ENCODE peak calls at places on chromosomes 3 and 15, in five cellular contexts. T is mucosa of gallbladder, V is AG04450, P is right lobe of liver, H is heart right ventricle. N is an unnamed sample.

GRCh38 chr3:134640872-134641470 is 9.9 kb downstream of the KY start:
- DNase-seq in T (no peak), V (no peak), P (no peak), H (no peak), N (no peak)

GRCh38 chr3:10993729-10994065 is 1.1 kb downstream of the SLC6A1 start:
- DNase-seq in T (no peak), V (no peak), P (no peak), H (no peak), N (no peak)

GRCh38 chr3:66423791-66424190 is 77.0 kb downstream of the LRIG1 start:
- DNase-seq in T (no peak), V (no peak), P (no peak), H (no peak), N (no peak)

GRCh38 chr3:179734497-179735281 is 81.8 kb downstream of the USP13 start:
- DNase-seq in T (no peak), V (no peak), P (no peak), H (no peak), N (no peak)

GRCh38 chr3:5186089-5186853 is 1.2 kb upstream of the EDEM1 start:
- DNase-seq in T (no peak), V (no peak), P (no peak), H (no peak), N (peak)

GRCh38 chr15:51775967-51776816 is 24.8 kb downstream of the TMOD2 start:
- DNase-seq in T (peak), V (peak), P (no peak), H (no peak), N (peak)

GRCh38 chr15:69997701-69998273 is 99.9 kb downstream of the TLE3 start:
- DNase-seq in T (peak), V (no peak), P (peak), H (peak), N (peak)

GRCh38 chr3:192804502-192804901 is 77.2 kb upstream of the FGF12 start:
- DNase-seq in T (no peak), V (no peak), P (no peak), H (no peak), N (no peak)

GRCh38 chr15:92429378-92430066 is 35.8 kb downstream of the ST8SIA2 start:
- DNase-seq in T (no peak), V (peak), P (no peak), H (no peak), N (no peak)

GRCh38 chr3:161413127-161413854 is 42.0 kb upstream of the SPTSSB start:
- DNase-seq in T (peak), V (no peak), P (peak), H (peak), N (peak)

GRCh38 chr3:169848741-169849140 is 21.0 kb downstream of the LRRC31 start:
- DNase-seq in T (no peak), V (no peak), P (no peak), H (no peak), N (no peak)

GRCh38 chr15:101613130-101614000 is 38.8 kb downstream of the TM2D3 start:
- DNase-seq in T (peak), V (no peak), P (peak), H (peak), N (peak)

GRCh38 chr15:57406040-57406772 is 29.9 kb downstream of the CGNL1 start:
- DNase-seq in T (no peak), V (no peak), P (no peak), H (no peak), N (no peak)

GRCh38 chr3:9497821-9498565 is 55.6 kb downstream of the LHFPL4 start:
- DNase-seq in T (no peak), V (peak), P (no peak), H (no peak), N (no peak)

GRCh38 chr3:11091088-11091590 is 63.2 kb upstream of the HRH1 start:
- DNase-seq in T (no peak), V (no peak), P (no peak), H (no peak), N (no peak)

GRCh38 chr15:52523192-52523591 is 5.5 kb downstream of the MYO5A start:
- DNase-seq in T (no peak), V (peak), P (no peak), H (no peak), N (no peak)

GRCh38 chr3:46209053-46209452 is 940 bp upstream of the CCR1 start:
- DNase-seq in T (no peak), V (no peak), P (no peak), H (no peak), N (no peak)

GRCh38 chr3:122077293-122078234 is 22.4 kb downstream of the CD86 start:
- DNase-seq in T (no peak), V (no peak), P (no peak), H (no peak), N (no peak)

GRCh38 chr15:82737975-82738374 is 28.3 kb upstream of the AP3B2 start:
- DNase-seq in T (no peak), V (no peak), P (no peak), H (no peak), N (no peak)

GRCh38 chr3:197171481-197172067 is 126.8 kb downstream of the DLG1 start:
- DNase-seq in T (no peak), V (no peak), P (no peak), H (no peak), N (no peak)

N was measured in pancreas.